ENCODE peak calls at places on chromosomes 13 and 19, in seven cellular contexts. J is Panc1, K is K562, A is GM23338, C is psoas muscle, P is AG10803, Y is astrocyte of the cerebellum. O is an unnamed sample.

GRCh38 chr19:35903550-35904179 is 1.3 kb downstream of the HCST start:
- DNase-seq in J (no peak), K (peak; percentile 80), A (peak; percentile 95), C (peak; percentile 69), Y (no peak), P (peak; percentile 79), O (no peak)

GRCh38 chr19:33240181-33240771 is 14.6 kb upstream of the SLC7A10 start:
- DNase-seq in A (no peak), C (no peak), J (no peak), K (no peak), P (no peak), Y (no peak), O (no peak)

GRCh38 chr13:79477968-79478367 is 3.0 kb upstream of the NDFIP2 start:
- DNase-seq in Y (no peak), J (no peak), A (peak; percentile 42), P (no peak), K (no peak), C (peak; percentile 19), O (no peak)

GRCh38 chr13:69363360-69363759 is 744.3 kb upstream of the ATXN8OS start:
- DNase-seq in Y (no peak), C (no peak), K (no peak), J (no peak), P (no peak), A (no peak), O (no peak)

GRCh38 chr19:6774821-6775707 is 2.6 kb downstream of the VAV1 start:
- DNase-seq in K (no peak), P (peak; percentile 25), Y (no peak), J (no peak), A (no peak), C (no peak), O (no peak)

GRCh38 chr13:112545866-112546265 is 42.1 kb downstream of the TUBGCP3 start:
- DNase-seq in K (no peak), P (peak; percentile 70), Y (peak; percentile 42), A (no peak), C (no peak), J (no peak), O (peak; percentile 37)

GRCh38 chr19:37551123-37551993 is 43.2 kb downstream of the ZNF571 start:
- DNase-seq in A (peak; percentile 58), C (no peak), K (peak; percentile 63), Y (peak; percentile 9), J (no peak), P (peak; percentile 68), O (no peak)

GRCh38 chr13:80048030-80048429 is 292.9 kb downstream of the SPRY2 start:
- DNase-seq in Y (no peak), P (no peak), J (no peak), K (no peak), A (no peak), C (no peak), O (no peak)

GRCh38 chr19:29564574-29565005 is 38.8 kb downstream of the VSTM2B start:
- DNase-seq in Y (no peak), J (no peak), P (no peak), K (no peak), C (no peak), A (no peak), O (no peak)

GRCh38 chr13:29946093-29946492 is 95.7 kb upstream of the UBL3 start:
- DNase-seq in C (no peak), A (no peak), J (no peak), Y (no peak), P (no peak), K (no peak), O (no peak)

GRCh38 chr19:54684537-54684936 is 21.8 kb downstream of the LILRB4 start:
- DNase-seq in C (no peak), K (peak; percentile 64), J (no peak), Y (no peak), A (peak; percentile 52), P (no peak), O (no peak)

GRCh38 chr13:43355774-43356173 is 332.4 kb downstream of the DNAJC15 start:
- DNase-seq in Y (no peak), J (no peak), P (no peak), K (no peak), A (no peak), C (no peak), O (no peak)

GRCh38 chr19:45451181-45451849 is 16.5 kb upstream of the FOSB start:
- DNase-seq in J (no peak), Y (no peak), P (peak; percentile 88), A (peak; percentile 53), C (peak; percentile 29), K (no peak), O (no peak)

GRCh38 chr13:41802684-41803554 is 158.0 kb downstream of the VWA8 start:
- DNase-seq in K (no peak), P (peak; percentile 74), C (no peak), J (no peak), Y (peak; percentile 33), A (no peak), O (peak; percentile 39)

GRCh38 chr19:41991025-41991424 is 3.0 kb downstream of the ATP1A3 start:
- DNase-seq in Y (no peak), K (no peak), A (no peak), J (no peak), C (no peak), P (no peak), O (no peak)

GRCh38 chr19:55086730-55087541 is 11.3 kb downstream of the EPS8L1 start:
- DNase-seq in P (peak; percentile 87), J (no peak), K (no peak), Y (peak; percentile 81), A (peak; percentile 100), C (peak; percentile 96), O (peak; percentile 52)

GRCh38 chr13:29081036-29081435 is 260.9 kb downstream of the MTUS2 start:
- DNase-seq in P (peak; percentile 1), Y (no peak), A (no peak), C (no peak), J (no peak), K (no peak), O (no peak)

GRCh38 chr19:13935765-13936486 is 2.3 kb downstream of the PODNL1 start:
- DNase-seq in A (peak; percentile 81), J (no peak), C (no peak), K (peak; percentile 49), Y (no peak), P (no peak), O (no peak)

GRCh38 chr13:113002206-113002821 is 33.3 kb downstream of the MCF2L start:
- DNase-seq in C (no peak), K (peak; percentile 26), A (peak; percentile 69), Y (no peak), P (no peak), J (no peak), O (no peak)

GRCh38 chr19:6519289-6519688 is 11.5 kb upstream of the TNFSF9 start:
- DNase-seq in C (no peak), K (no peak), A (no peak), P (peak; percentile 80), J (peak; percentile 89), Y (peak; percentile 68), O (peak; percentile 70)

GRCh38 chr13:25886438-25887214 is 165.2 kb downstream of the SHISA2 start:
- DNase-seq in C (no peak), P (peak; percentile 12), Y (peak; percentile 65), K (no peak), J (peak; percentile 10), A (no peak), O (peak; percentile 72)

GRCh38 chr13:36819811-36820140 is 754 bp downstream of the RFXAP start:
- DNase-seq in C (no peak), A (peak; percentile 65), Y (no peak), J (no peak), P (peak; percentile 26), K (peak; percentile 28), O (no peak)

GRCh38 chr13:36820222-36820621 is 1.2 kb downstream of the RFXAP start:
- DNase-seq in P (no peak), A (no peak), K (no peak), J (no peak), Y (no peak), C (no peak), O (no peak)

GRCh38 chr13:36818483-36819063 is 449 bp upstream of the RFXAP start:
- DNase-seq in P (no peak), K (no peak), A (no peak), Y (no peak), J (no peak), C (no peak), O (no peak)

GRCh38 chr13:36819064-36819810 is at the start of gene RFXAP:
- DNase-seq in Y (peak; percentile 70), K (peak; percentile 90), C (peak; percentile 93), J (no peak), A (peak; percentile 94), P (peak; percentile 83), O (no peak)

GRCh38 chr13:36817996-36818395 is 1.0 kb upstream of the RFXAP start:
- DNase-seq in J (no peak), P (no peak), C (no peak), A (no peak), Y (no peak), K (no peak), O (no peak)
- TF ChIP-seq CTCF in J (peak; percentile 54), P (no peak), C (no peak), A (peak; percentile 34), Y (no peak), K (peak; percentile 2), O (peak; percentile 6)

GRCh38 chr19:8340341-8341096 is 2.5 kb downstream of the KANK3 start:
- DNase-seq in K (no peak), A (peak; percentile 63), Y (no peak), J (no peak), C (peak; percentile 33), P (no peak), O (no peak)

GRCh38 chr19:8338835-8339234 is 4.2 kb downstream of the KANK3 start:
- DNase-seq in P (no peak), Y (no peak), K (no peak), A (peak; percentile 57), C (no peak), J (no peak), O (no peak)

GRCh38 chr19:8342684-8343482 is at the start of gene KANK3:
- DNase-seq in K (peak; percentile 100), Y (peak; percentile 66), A (peak; percentile 100), J (no peak), C (peak; percentile 95), P (peak; percentile 93), O (no peak)

GRCh38 chr19:8342316-8342683 is 762 bp downstream of the KANK3 start:
- DNase-seq in J (no peak), P (no peak), K (no peak), A (peak; percentile 46), C (no peak), Y (no peak), O (no peak)

GRCh38 chr19:8343483-8343844 is 402 bp upstream of the KANK3 start:
- DNase-seq in K (no peak), P (no peak), Y (no peak), J (no peak), A (no peak), C (no peak), O (no peak)
- H3K4me3 ChIP-seq in K (peak overlapping the region; percentile 23), P (no peak overlapping the region), Y (no peak overlapping the region), J (peak overlapping the region; percentile 58), A (peak overlapping the region; percentile 83), C (peak overlapping the region; percentile 68), O (peak overlapping the region; percentile 26)

DNA sequence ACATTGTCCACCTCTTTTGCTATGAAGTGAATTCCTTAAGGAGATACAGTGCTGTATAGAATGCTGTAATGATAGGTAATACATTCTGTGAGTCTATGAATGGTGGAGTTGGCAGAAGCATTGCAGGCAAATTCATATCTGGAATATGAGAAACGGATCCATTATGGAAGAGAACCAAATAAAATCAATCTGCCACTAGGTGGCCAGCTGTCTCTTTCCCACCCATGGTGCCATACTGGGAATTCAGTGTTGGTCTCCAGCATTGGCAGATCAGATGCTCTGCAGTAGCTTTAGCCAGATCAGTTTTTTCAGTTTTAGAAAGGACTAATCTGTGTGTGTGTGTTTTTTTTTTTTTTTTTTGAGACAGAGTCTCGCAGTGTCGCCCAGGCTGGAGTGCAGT is 27.6 kb downstream of the DNAJC3 start:
- DNase-seq in P (no peak), C (no peak), Y (no peak), A (peak; percentile 57), J (no peak), K (peak; percentile 9), O (no peak)
- TF ChIP-seq CTCF in P (no peak), C (no peak), Y (no peak), A (peak; percentile 62), J (peak; percentile 58), K (peak; percentile 8), O (peak; percentile 50)

GRCh38 chr13:99970761-99971575 is 599 bp downstream of the ZIC5 start:
- DNase-seq in A (peak; percentile 69), C (no peak), K (peak; percentile 64), P (no peak), J (no peak), Y (no peak), O (no peak)
- H3K4me3 ChIP-seq in A (peak overlapping the region; percentile 63), C (peak overlapping the region; percentile 54), K (peak overlapping the region; percentile 56), P (no peak overlapping the region), J (peak overlapping the region; percentile 44), Y (peak overlapping the region; percentile 71), O (no peak overlapping the region)

O was measured in epithelial cell of proximal tubule.